ENCODE peak calls at places on chromosomes 6 and 20, in four cellular contexts. W is colonic mucosa, E is fibroblast of mammary gland, C is neural crest cell. D is an unnamed sample.

GRCh38 chr20:58109126-58109880 is 119.2 kb downstream of the ANKRD60 start:
- DNase-seq in W (no peak), E (peak), C (no peak), D (no peak)

GRCh38 chr6:168314948-168315347 is 4.6 kb downstream of the DACT2 start:
- DNase-seq in W (no peak), E (no peak), C (no peak), D (no peak)

GRCh38 chr6:166563200-166563599 is 23.3 kb downstream of the RAMACL start:
- DNase-seq in W (no peak), E (no peak), C (no peak), D (no peak)

GRCh38 chr6:168057836-168058235 is 21.2 kb downstream of the FRMD1 start:
- DNase-seq in W (no peak), E (no peak), C (no peak), D (no peak)

GRCh38 chr20:53070714-53071392 is 98.7 kb downstream of the TSHZ2 start:
- DNase-seq in W (no peak), E (peak), C (no peak), D (no peak)

GRCh38 chr6:586553-586952 is 70.3 kb downstream of the HUS1B start:
- DNase-seq in W (no peak), E (no peak), C (no peak), D (no peak)

GRCh38 chr6:42278131-42278853 is 60.6 kb upstream of the MRPS10 start:
- DNase-seq in W (no peak), E (no peak), C (no peak), D (no peak)

GRCh38 chr6:25883536-25883935 is 9.5 kb upstream of the SLC17A3 start:
- DNase-seq in W (no peak), E (peak), C (no peak), D (no peak)

GRCh38 chr6:33017024-33017423 is 7.6 kb upstream of the HLA-DOA start:
- DNase-seq in W (no peak), E (no peak), C (no peak), D (no peak)

GRCh38 chr6:15996030-15996429 is 132.9 kb upstream of the MYLIP start:
- DNase-seq in W (no peak), E (peak), C (no peak), D (no peak)

GRCh38 chr6:7262746-7263335 is 50.2 kb downstream of the SSR1 start:
- DNase-seq in W (peak), E (no peak), C (no peak), D (no peak)

GRCh38 chr6:6834356-6835342 is 246.1 kb downstream of the LY86 start:
- DNase-seq in W (no peak), E (peak), C (no peak), D (no peak)

GRCh38 chr20:62925420-62926228 is 681 bp downstream of the DIDO1 start:
- DNase-seq in W (peak), E (no peak), C (peak), D (no peak)

GRCh38 chr20:19757487-19757972 is 528 bp upstream of the RIN2 start:
- DNase-seq in W (peak), E (peak), C (peak), D (peak)

GRCh38 chr20:33933469-33933909 is 60.2 kb upstream of the RALY start:
- DNase-seq in W (peak), E (peak), C (peak), D (no peak)

GRCh38 chr6:64259372-64259771 is 623.8 kb downstream of the PHF3 start:
- DNase-seq in W (no peak), E (no peak), C (no peak), D (no peak)

GRCh38 chr6:68364276-68364785 is 270.8 kb upstream of the ADGRB3 start:
- DNase-seq in W (no peak), E (no peak), C (no peak), D (no peak)